ENCODE peak calls at places on chromosomes 16 and 17, in six cellular contexts. W is activated CD4-positive, CD25-positive, alpha-beta regulatory T cell; X is CD8-positive, alpha-beta memory T cell; Z is CD4-positive, alpha-beta T cell; D is T-helper 1 cell; H is germinal center. E is an unnamed sample.

GRCh38 chr17:68289936-68290267 is 1.0 kb downstream of the SLC16A6 start:
- DNase-seq in W (no peak), X (no peak), Z (no peak), D (no peak), H (no peak), E (no peak)

GRCh38 chr16:84929421-84930297 is 81.7 kb downstream of the ZDHHC7 start:
- DNase-seq in W (no peak), X (no peak), Z (no peak), D (no peak), H (no peak), E (no peak)

GRCh38 chr16:87384162-87384999 is 805 bp upstream of the FBXO31 start:
- DNase-seq in W (no peak), X (no peak), Z (no peak), D (no peak), H (no peak), E (no peak)

GRCh38 chr17:61461967-61462733 is 9.9 kb downstream of the TBX4 start:
- DNase-seq in W (no peak), X (no peak), Z (peak), D (no peak), H (no peak), E (no peak)

GRCh38 chr17:2455956-2456355 is 55.1 kb upstream of the MNT start:
- DNase-seq in W (no peak), X (no peak), Z (no peak), D (no peak), H (no peak), E (no peak)

GRCh38 chr17:73800893-73801292 is 156.6 kb upstream of the SDK2 start:
- DNase-seq in W (no peak), X (no peak), Z (no peak), D (no peak), H (no peak), E (no peak)

GRCh38 chr17:12395733-12396354 is 269.8 kb upstream of the MYOCD start:
- DNase-seq in W (no peak), X (no peak), Z (no peak), D (no peak), H (peak), E (no peak)

GRCh38 chr17:30805944-30806456 is 18.5 kb downstream of the CRLF3 start:
- DNase-seq in W (no peak), X (no peak), Z (no peak), D (no peak), H (no peak), E (no peak)

GRCh38 chr17:17175917-17176316 is 30.2 kb downstream of the PLD6 start:
- DNase-seq in W (no peak), X (no peak), Z (no peak), D (no peak), H (peak), E (no peak)

GRCh38 chr17:36534881-36535668 is at the start of gene PIGW:
- DNase-seq in W (peak), X (peak), Z (peak), D (peak), H (peak), E (peak)

GRCh38 chr17:41800601-41801373 is 11.0 kb downstream of the P3H4 start:
- DNase-seq in W (no peak), X (no peak), Z (no peak), D (no peak), H (no peak), E (no peak)

E was measured in GM10248.